ENCODE peak calls at places on chromosome 6, in six cellular contexts. J, O, T, K, F and V are unnamed samples.

GRCh38 chr6:8243462-8243861 is 141.1 kb upstream of the EEF1E1 start:
- DNase-seq in O (no peak), T (no peak), K (no peak), J (no peak), F (no peak), V (no peak)

GRCh38 chr6:119526609-119527605 is 177.3 kb upstream of the MAN1A1 start:
- DNase-seq in F (no peak), J (no peak), T (no peak), O (no peak), K (no peak), V (no peak)

GRCh38 chr6:170106906-170107525 is 183.9 kb downstream of the DLL1 start:
- DNase-seq in K (no peak), T (no peak), F (no peak), O (no peak), J (no peak), V (peak)

GRCh38 chr6:111888928-111889696 is 15.9 kb upstream of the FYN start:
- DNase-seq in O (peak), T (no peak), K (no peak), J (peak), F (no peak), V (no peak)

GRCh38 chr6:107275330-107275865 is 160.1 kb upstream of the BEND3 start:
- DNase-seq in T (no peak), K (no peak), O (no peak), J (no peak), F (no peak), V (no peak)

GRCh38 chr6:157098999-157099398 is 224.3 kb downstream of the TMEM242 start:
- DNase-seq in K (no peak), J (no peak), T (no peak), O (no peak), F (no peak), V (no peak)

GRCh38 chr6:17505062-17505476 is 95.0 kb upstream of the FAM8A1 start:
- DNase-seq in T (no peak), J (no peak), F (no peak), O (no peak), K (no peak), V (no peak)

GRCh38 chr6:41639556-41640371 is 1.5 kb downstream of the MDFI start:
- DNase-seq in T (no peak), J (no peak), K (no peak), F (no peak), O (no peak), V (no peak)

GRCh38 chr6:111337715-111338333 is 145.2 kb downstream of the REV3L start:
- DNase-seq in T (no peak), F (no peak), J (no peak), O (no peak), K (no peak), V (no peak)

GRCh38 chr6:38713812-38714211 is 1.3 kb upstream of the DNAH8 start:
- DNase-seq in F (peak), J (no peak), K (no peak), O (no peak), T (peak), V (peak)

GRCh38 chr6:134422426-134423231 is 104.7 kb upstream of the SGK1 start:
- DNase-seq in T (no peak), O (no peak), K (no peak), J (no peak), F (no peak), V (no peak)

GRCh38 chr6:47180633-47181032 is 129.1 kb downstream of the TNFRSF21 start:
- DNase-seq in T (no peak), F (no peak), K (no peak), J (no peak), O (no peak), V (no peak)

GRCh38 chr6:1610497-1611321 is 994 bp downstream of the FOXC1 start:
- DNase-seq in O (peak), J (peak), T (no peak), K (no peak), F (no peak), V (no peak)

GRCh38 chr6:94052754-94053153 is 633.4 kb upstream of the EPHA7 start:
- DNase-seq in K (no peak), J (peak), T (no peak), F (no peak), O (no peak), V (no peak)

GRCh38 chr6:106757267-106757666 is 127.9 kb downstream of the QRSL1 start:
- DNase-seq in O (peak), J (peak), F (no peak), K (no peak), T (no peak), V (no peak)